ENCODE peak calls at places on chromosomes 11 and 22, in six cellular contexts. E is pancreas, M is sigmoid colon, S is stomach, A is H1, K is left ventricle myocardium inferior. Z is an unnamed sample. For H3K4me1, the result is how much of the 10 kb centered on the place peaks cover.

GRCh38 chr22:25002241-25002985 is 49.9 kb downstream of the KIAA1671 start:
- DNase-seq in E (no peak), M (no peak), S (no peak), A (no peak), K (no peak), Z (no peak)

GRCh38 chr11:113732092-113732491 is 26.0 kb upstream of the TMPRSS5 start:
- DNase-seq in E (no peak), M (no peak), S (no peak), A (no peak), K (no peak), Z (no peak)

GRCh38 chr11:60838132-60838531 is 3.8 kb upstream of the CCDC86 start:
- DNase-seq in E (no peak), M (no peak), S (no peak), A (no peak), K (no peak), Z (no peak)

GRCh38 chr11:7413961-7414728 is 71.2 kb upstream of the OLFML1 start:
- DNase-seq in E (no peak), M (no peak), S (no peak), A (no peak), K (no peak), Z (no peak)

GRCh38 chr11:14132312-14132711 is 169.8 kb downstream of the SPON1 start:
- DNase-seq in E (no peak), M (no peak), S (no peak), A (no peak), K (no peak), Z (no peak)

GRCh38 chr11:44191322-44192014 is 96.0 kb downstream of the EXT2 start:
- DNase-seq in E (no peak), M (no peak), S (no peak), A (no peak), K (no peak), Z (no peak)

GRCh38 chr11:134742228-134742612 is 330.2 kb upstream of the B3GAT1 start:
- DNase-seq in E (no peak), M (no peak), S (no peak), A (no peak), K (no peak), Z (no peak)

GRCh38 chr11:118522571-118523072 is 4.7 kb upstream of the TTC36 start:
- DNase-seq in E (no peak), M (no peak), S (no peak), A (no peak), K (no peak), Z (no peak)

GRCh38 chr11:75022759-75023396 is 34.1 kb downstream of the NEU3 start:
- DNase-seq in E (peak), M (peak), S (peak), A (peak), K (peak), Z (peak)

GRCh38 chr11:134252539-134253188 is 488 bp downstream of the THYN1 start:
- DNase-seq in E (no peak), M (no peak), S (no peak), A (no peak), K (no peak), Z (peak)

GRCh38 chr11:59263225-59263894 is 50.6 kb upstream of the MPEG1 start:
- DNase-seq in E (peak), M (no peak), S (peak), A (no peak), K (no peak), Z (no peak)

GRCh38 chr11:59562292-59562691 is 51.0 kb downstream of the OR4D9 start:
- DNase-seq in E (no peak), M (no peak), S (no peak), A (no peak), K (no peak), Z (no peak)

GRCh38 chr11:84922212-84922805 is 704.8 kb downstream of the DLG2 start:
- DNase-seq in E (no peak), M (no peak), S (no peak), A (no peak), K (no peak), Z (peak)

GRCh38 chr22:50315289-50316113 is 8.1 kb upstream of the PLXNB2 start:
- DNase-seq in E (no peak), M (no peak), S (no peak), A (no peak), K (no peak), Z (no peak)

GRCh38 chr11:102485095-102485722 is 32.6 kb upstream of the TMEM123 start:
- DNase-seq in E (no peak), M (no peak), S (no peak), A (no peak), K (no peak), Z (no peak)

GRCh38 chr11:31262761-31263160 is 106.8 kb downstream of the DCDC1 start:
- DNase-seq in E (no peak), M (no peak), S (no peak), A (no peak), K (no peak), Z (no peak)

GRCh38 chr11:79434263-79434662 is 6.6 kb downstream of the TENM4 start:
- DNase-seq in E (no peak), M (no peak), S (no peak), A (no peak), K (no peak), Z (no peak)
- H3K4me1 ChIP-seq in E (under half), M (under half), S (under half), A (under half), K (under half), Z (under half)

GRCh38 chr11:2693271-2693833 is 6.4 kb downstream of the KCNQ1OT1 start:
- DNase-seq in E (no peak), M (peak), S (no peak), A (peak), K (no peak), Z (no peak)

GRCh38 chr11:2691355-2691761 is 8.4 kb downstream of the KCNQ1OT1 start:
- DNase-seq in E (no peak), M (peak), S (no peak), A (no peak), K (no peak), Z (no peak)

GRCh38 chr11:2690596-2691354 is 9.0 kb downstream of the KCNQ1OT1 start:
- DNase-seq in E (no peak), M (peak), S (no peak), A (no peak), K (no peak), Z (no peak)

GRCh38 chr11:2693851-2694261 is 5.9 kb downstream of the KCNQ1OT1 start:
- DNase-seq in E (no peak), M (peak), S (no peak), A (no peak), K (peak), Z (no peak)

DNA sequence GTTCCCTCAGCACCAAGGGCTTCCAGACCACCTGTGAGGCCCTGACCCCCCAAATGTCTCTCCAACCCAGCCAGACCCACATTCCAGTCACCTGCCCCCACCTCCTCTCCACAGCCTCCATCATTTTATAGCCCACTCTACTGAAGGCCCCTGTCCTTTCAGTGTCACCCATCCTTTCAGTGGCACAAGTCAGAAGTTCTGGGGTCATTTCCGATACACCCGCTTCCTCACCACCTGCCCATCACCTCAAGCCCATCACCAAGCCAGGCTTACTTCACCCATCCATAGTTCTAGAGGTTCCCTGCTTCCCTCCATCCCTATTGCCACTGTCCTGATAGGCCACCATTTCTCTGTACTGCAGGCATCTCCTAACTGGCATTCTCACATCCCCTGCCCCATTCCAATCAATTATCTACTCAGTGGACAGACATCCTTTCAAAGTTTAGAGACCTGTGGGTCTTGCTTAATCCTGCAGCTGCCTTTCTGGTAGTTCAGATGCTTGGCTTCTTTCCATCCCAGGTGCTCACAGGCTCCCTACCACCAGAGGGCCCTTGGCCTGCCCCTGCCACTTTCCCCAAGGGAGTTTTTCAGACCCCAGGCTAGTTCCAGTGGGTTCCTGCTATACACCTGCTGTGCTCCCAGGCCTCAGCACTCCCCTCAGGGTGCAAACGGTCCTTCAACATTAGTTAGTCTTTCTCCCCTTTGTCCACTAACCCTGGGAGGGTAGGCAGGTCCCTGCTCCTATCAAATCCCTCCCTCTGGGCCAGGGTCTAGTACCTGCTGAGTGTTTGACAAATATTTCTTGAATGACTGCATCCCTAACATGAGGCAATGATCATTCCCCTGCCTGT is 7.6 kb downstream of the KCNQ1OT1 start:
- DNase-seq in E (no peak), M (peak), S (no peak), A (no peak), K (no peak), Z (peak)
- TF ChIP-seq CTCF in E (no peak), M (peak), S (no peak), A (peak), K (peak), Z (no peak)

GRCh38 chr11:93737904-93738612 is 3.2 kb downstream of the TAF1D start:
- DNase-seq in E (no peak), M (no peak), S (no peak), A (no peak), K (no peak), Z (no peak)
- H3K4me1 ChIP-seq in E (under half), M (half or more), S (half or more), A (under half), K (half or more), Z (under half)

GRCh38 chr22:20083891-20084546 is 4.0 kb downstream of the DGCR8 start:
- DNase-seq in E (no peak), M (no peak), S (no peak), A (no peak), K (no peak), Z (no peak)
- TF ChIP-seq CTCF in E (no peak), M (no peak), S (no peak), A (no peak), K (no peak), Z (no peak)